ENCODE peak calls at places on chromosomes 3 and 15, in four cellular contexts. A is stimulated activated CD8-positive, alpha-beta memory T cell treated with anti-CD3 and anti-CD28 coated beads, Interleukin-7, amount 100 ng/mL, for 1 hour; X is NCI-H1092; L is tibial artery. V is an unnamed sample.

GRCh38 chr3:145266368-145266767 is 894.6 kb downstream of the PLOD2 start:
- DNase-seq in A (no peak), X (no peak), L (no peak), V (no peak)

GRCh38 chr15:92069308-92070244 is 216.1 kb downstream of the SLCO3A1 start:
- DNase-seq in A (no peak), X (no peak), L (peak), V (peak)

GRCh38 chr15:76161153-76162049 is 101.6 kb downstream of the TMEM266 start:
- DNase-seq in A (no peak), X (no peak), L (no peak), V (no peak)

GRCh38 chr3:105367406-105368213 is 901 bp downstream of the ALCAM start:
- DNase-seq in A (peak), X (peak), L (peak), V (no peak)

GRCh38 chr3:52536112-52536368 is 365 bp upstream of the UQCC5 start:
- DNase-seq in A (no peak), X (no peak), L (no peak), V (no peak)

GRCh38 chr3:118151164-118151563 is 883.5 kb downstream of the IGSF11 start:
- DNase-seq in A (no peak), X (no peak), L (no peak), V (no peak)

GRCh38 chr3:31729082-31729481 is 196.4 kb downstream of the STT3B start:
- DNase-seq in A (no peak), X (no peak), L (no peak), V (no peak)

GRCh38 chr3:194136519-194137313 is 768 bp downstream of the HES1 start:
- DNase-seq in A (no peak), X (no peak), L (peak), V (peak)

GRCh38 chr15:99127773-99128172 is 22.9 kb downstream of the SYNM start:
- DNase-seq in A (no peak), X (no peak), L (no peak), V (no peak)

GRCh38 chr15:99324082-99324620 is 72.9 kb downstream of the LRRC28 start:
- DNase-seq in A (no peak), X (no peak), L (peak), V (no peak)

GRCh38 chr3:108420926-108421325 is 89.5 kb downstream of the MYH15 start:
- DNase-seq in A (no peak), X (no peak), L (no peak), V (no peak)

GRCh38 chr3:112460519-112460918 is 38.8 kb downstream of the BTLA start:
- DNase-seq in A (no peak), X (no peak), L (no peak), V (no peak)

GRCh38 chr3:106130384-106131084 is 261.7 kb upstream of the CBLB start:
- DNase-seq in A (no peak), X (no peak), L (no peak), V (no peak)

GRCh38 chr15:70195808-70196304 is 98.1 kb upstream of the TLE3 start:
- DNase-seq in A (no peak), X (no peak), L (peak), V (peak)